ENCODE peak calls at places on chromosomes 3 and 15, in seven cellular contexts. One of them, this sample, is unnamed.

GRCh38 chr3:184238246-184238818 is 8.9 kb downstream of the VWA5B2 start:
- DNase-seq in cardiac fibroblast: no peak
- DNase-seq in stimulated activated CD4-positive, alpha-beta T cell treated with anti-CD3 and anti-CD28 coated beads, Interleukin-15, amount 100 ng/mL, for 1 hour: no peak
- DNase-seq in stromal cell of bone marrow: no peak
- DNase-seq in GOT3: no peak
- DNase-seq in ELF-1: no peak
- DNase-seq in uterus: no peak
- DNase-seq in this sample: no peak

GRCh38 chr3:177437513-177438337 is 240.4 kb upstream of the TBL1XR1 start:
- DNase-seq in cardiac fibroblast: no peak
- DNase-seq in stimulated activated CD4-positive, alpha-beta T cell treated with anti-CD3 and anti-CD28 coated beads, Interleukin-15, amount 100 ng/mL, for 1 hour: no peak
- DNase-seq in stromal cell of bone marrow: no peak
- DNase-seq in GOT3: no peak
- DNase-seq in ELF-1: no peak
- DNase-seq in uterus: no peak
- DNase-seq in this sample: no peak

GRCh38 chr15:54500330-54500729 is 522.1 kb downstream of the UNC13C start:
- DNase-seq in cardiac fibroblast: no peak
- DNase-seq in stimulated activated CD4-positive, alpha-beta T cell treated with anti-CD3 and anti-CD28 coated beads, Interleukin-15, amount 100 ng/mL, for 1 hour: no peak
- DNase-seq in stromal cell of bone marrow: no peak
- DNase-seq in GOT3: no peak
- DNase-seq in ELF-1: no peak
- DNase-seq in uterus: no peak
- DNase-seq in this sample: no peak

GRCh38 chr3:145983101-145983500 is 177.9 kb downstream of the PLOD2 start:
- DNase-seq in cardiac fibroblast: no peak
- DNase-seq in stimulated activated CD4-positive, alpha-beta T cell treated with anti-CD3 and anti-CD28 coated beads, Interleukin-15, amount 100 ng/mL, for 1 hour: no peak
- DNase-seq in stromal cell of bone marrow: no peak
- DNase-seq in GOT3: no peak
- DNase-seq in ELF-1: no peak
- DNase-seq in uterus: no peak
- DNase-seq in this sample: no peak

GRCh38 chr3:167184511-167184910 is 195.6 kb downstream of the ZBBX start:
- DNase-seq in cardiac fibroblast: no peak
- DNase-seq in stimulated activated CD4-positive, alpha-beta T cell treated with anti-CD3 and anti-CD28 coated beads, Interleukin-15, amount 100 ng/mL, for 1 hour: no peak
- DNase-seq in stromal cell of bone marrow: no peak
- DNase-seq in GOT3: no peak
- DNase-seq in ELF-1: peak
- DNase-seq in uterus: no peak
- DNase-seq in this sample: no peak

GRCh38 chr15:56176996-56177395 is 66.7 kb downstream of the RFX7 start:
- DNase-seq in cardiac fibroblast: peak
- DNase-seq in stimulated activated CD4-positive, alpha-beta T cell treated with anti-CD3 and anti-CD28 coated beads, Interleukin-15, amount 100 ng/mL, for 1 hour: no peak
- DNase-seq in stromal cell of bone marrow: no peak
- DNase-seq in GOT3: no peak
- DNase-seq in ELF-1: no peak
- DNase-seq in uterus: no peak
- DNase-seq in this sample: no peak

GRCh38 chr15:101244039-101244781 is 7.6 kb downstream of the CHSY1 start:
- DNase-seq in cardiac fibroblast: peak
- DNase-seq in stimulated activated CD4-positive, alpha-beta T cell treated with anti-CD3 and anti-CD28 coated beads, Interleukin-15, amount 100 ng/mL, for 1 hour: no peak
- DNase-seq in stromal cell of bone marrow: no peak
- DNase-seq in GOT3: no peak
- DNase-seq in ELF-1: no peak
- DNase-seq in uterus: no peak
- DNase-seq in this sample: no peak

GRCh38 chr15:99120050-99120777 is 15.3 kb downstream of the SYNM start:
- DNase-seq in cardiac fibroblast: no peak
- DNase-seq in stimulated activated CD4-positive, alpha-beta T cell treated with anti-CD3 and anti-CD28 coated beads, Interleukin-15, amount 100 ng/mL, for 1 hour: no peak
- DNase-seq in stromal cell of bone marrow: no peak
- DNase-seq in GOT3: no peak
- DNase-seq in ELF-1: no peak
- DNase-seq in uterus: no peak
- DNase-seq in this sample: no peak

GRCh38 chr15:62637498-62637897 is 405.0 kb upstream of the TPM1 start:
- DNase-seq in cardiac fibroblast: no peak
- DNase-seq in stimulated activated CD4-positive, alpha-beta T cell treated with anti-CD3 and anti-CD28 coated beads, Interleukin-15, amount 100 ng/mL, for 1 hour: no peak
- DNase-seq in stromal cell of bone marrow: no peak
- DNase-seq in GOT3: no peak
- DNase-seq in ELF-1: peak
- DNase-seq in uterus: no peak
- DNase-seq in this sample: no peak

GRCh38 chr3:23489338-23490158 is 286.4 kb downstream of the UBE2E2 start:
- DNase-seq in cardiac fibroblast: peak
- DNase-seq in stimulated activated CD4-positive, alpha-beta T cell treated with anti-CD3 and anti-CD28 coated beads, Interleukin-15, amount 100 ng/mL, for 1 hour: no peak
- DNase-seq in stromal cell of bone marrow: no peak
- DNase-seq in GOT3: no peak
- DNase-seq in ELF-1: no peak
- DNase-seq in uterus: no peak
- DNase-seq in this sample: no peak

GRCh38 chr15:68479406-68479805 is 47.4 kb upstream of the ITGA11 start:
- DNase-seq in cardiac fibroblast: peak
- DNase-seq in stimulated activated CD4-positive, alpha-beta T cell treated with anti-CD3 and anti-CD28 coated beads, Interleukin-15, amount 100 ng/mL, for 1 hour: no peak
- DNase-seq in stromal cell of bone marrow: peak
- DNase-seq in GOT3: no peak
- DNase-seq in ELF-1: no peak
- DNase-seq in uterus: peak
- DNase-seq in this sample: peak

GRCh38 chr15:45187578-45187893 is 230 bp downstream of the SHF start:
- DNase-seq in cardiac fibroblast: no peak
- DNase-seq in stimulated activated CD4-positive, alpha-beta T cell treated with anti-CD3 and anti-CD28 coated beads, Interleukin-15, amount 100 ng/mL, for 1 hour: no peak
- DNase-seq in stromal cell of bone marrow: no peak
- DNase-seq in GOT3: no peak
- DNase-seq in ELF-1: no peak
- DNase-seq in uterus: no peak
- DNase-seq in this sample: no peak

GRCh38 chr15:52124270-52124878 is 11.8 kb upstream of the BCL2L10 start:
- DNase-seq in cardiac fibroblast: peak
- DNase-seq in stimulated activated CD4-positive, alpha-beta T cell treated with anti-CD3 and anti-CD28 coated beads, Interleukin-15, amount 100 ng/mL, for 1 hour: no peak
- DNase-seq in stromal cell of bone marrow: no peak
- DNase-seq in GOT3: no peak
- DNase-seq in ELF-1: no peak
- DNase-seq in uterus: no peak
- DNase-seq in this sample: no peak

This sample was measured in GM04504.